ENCODE peak calls at places on chromosomes 7 and 10, in six cellular contexts. One of them, this sample, is unnamed. For H3K79me2, H3K4me1 and H3K27me3, the result is how much of the 10 kb centered on the place peaks cover.

GRCh38 chr10:73183882-73184281 is 16.0 kb downstream of the FAM149B1 start:
- DNase-seq in GM12878: no peak
- DNase-seq in fibroblast of lung: peak
- DNase-seq in GM23248: peak
- DNase-seq in hepatocyte: no peak
- DNase-seq in SK-N-SH: no peak
- DNase-seq in this sample: peak

GRCh38 chr10:122181055-122181732 is 89.9 kb upstream of the BTBD16 start:
- DNase-seq in GM12878: no peak
- DNase-seq in fibroblast of lung: peak
- DNase-seq in GM23248: peak
- DNase-seq in hepatocyte: no peak
- DNase-seq in SK-N-SH: no peak
- DNase-seq in this sample: no peak

GRCh38 chr10:9331583-9332008 is 1277.1 kb downstream of the GATA3 start:
- DNase-seq in GM12878: no peak
- DNase-seq in fibroblast of lung: peak
- DNase-seq in GM23248: peak
- DNase-seq in hepatocyte: peak
- DNase-seq in SK-N-SH: peak
- DNase-seq in this sample: peak

GRCh38 chr7:130322615-130323014 is 22.0 kb upstream of the CPA5 start:
- DNase-seq in GM12878: no peak
- DNase-seq in fibroblast of lung: no peak
- DNase-seq in GM23248: no peak
- DNase-seq in hepatocyte: no peak
- DNase-seq in SK-N-SH: no peak
- DNase-seq in this sample: no peak

GRCh38 chr7:134669388-134669787 is 22.7 kb downstream of the BPGM start:
- DNase-seq in GM12878: no peak
- DNase-seq in fibroblast of lung: no peak
- DNase-seq in GM23248: no peak
- DNase-seq in hepatocyte: no peak
- DNase-seq in SK-N-SH: no peak
- DNase-seq in this sample: no peak

GRCh38 chr7:106283831-106284515 is 810 bp downstream of the NAMPT start:
- DNase-seq in GM12878: no peak
- DNase-seq in fibroblast of lung: peak
- DNase-seq in GM23248: peak
- DNase-seq in hepatocyte: peak
- DNase-seq in SK-N-SH: no peak
- DNase-seq in this sample: peak

GRCh38 chr7:101302641-101303101 is 18.9 kb downstream of the IFT22 start:
- DNase-seq in GM12878: no peak
- DNase-seq in fibroblast of lung: no peak
- DNase-seq in GM23248: no peak
- DNase-seq in hepatocyte: peak
- DNase-seq in SK-N-SH: peak
- DNase-seq in this sample: no peak

GRCh38 chr7:140512317-140513000 is 33.2 kb upstream of the MKRN1 start:
- DNase-seq in GM12878: no peak
- DNase-seq in fibroblast of lung: no peak
- DNase-seq in GM23248: peak
- DNase-seq in hepatocyte: peak
- DNase-seq in SK-N-SH: peak
- DNase-seq in this sample: no peak

GRCh38 chr7:41911792-41912191 is 208.9 kb upstream of the INHBA start:
- DNase-seq in GM12878: no peak
- DNase-seq in fibroblast of lung: peak
- DNase-seq in GM23248: peak
- DNase-seq in hepatocyte: no peak
- DNase-seq in SK-N-SH: no peak
- DNase-seq in this sample: peak

GRCh38 chr7:24800667-24801066 is 43.4 kb upstream of the GSDME start:
- DNase-seq in GM12878: no peak
- DNase-seq in fibroblast of lung: no peak
- DNase-seq in GM23248: no peak
- DNase-seq in hepatocyte: no peak
- DNase-seq in SK-N-SH: no peak
- DNase-seq in this sample: no peak

GRCh38 chr10:3567291-3567963 is 217.6 kb downstream of the KLF6 start:
- DNase-seq in GM12878: no peak
- DNase-seq in fibroblast of lung: no peak
- DNase-seq in GM23248: no peak
- DNase-seq in hepatocyte: no peak
- DNase-seq in SK-N-SH: no peak
- DNase-seq in this sample: peak

GRCh38 chr10:98407744-98408241 is 7.2 kb downstream of the PYROXD2 start:
- DNase-seq in GM12878: no peak
- DNase-seq in fibroblast of lung: no peak
- DNase-seq in GM23248: no peak
- DNase-seq in hepatocyte: no peak
- DNase-seq in SK-N-SH: no peak
- DNase-seq in this sample: no peak

GRCh38 chr7:44383566-44383965 is 58.2 kb upstream of the CAMK2B start:
- DNase-seq in GM12878: no peak
- DNase-seq in fibroblast of lung: peak
- DNase-seq in GM23248: peak
- DNase-seq in hepatocyte: no peak
- DNase-seq in SK-N-SH: no peak
- DNase-seq in this sample: peak

GRCh38 chr10:110304394-110304779 is 333 bp downstream of the SMNDC1 start:
- DNase-seq in GM12878: no peak
- DNase-seq in fibroblast of lung: no peak
- DNase-seq in GM23248: peak
- DNase-seq in hepatocyte: peak
- DNase-seq in SK-N-SH: no peak
- DNase-seq in this sample: peak

GRCh38 chr7:41972270-41972669 is 264.7 kb downstream of the GLI3 start:
- DNase-seq in GM12878: no peak
- DNase-seq in fibroblast of lung: no peak
- DNase-seq in GM23248: no peak
- DNase-seq in hepatocyte: no peak
- DNase-seq in SK-N-SH: no peak
- DNase-seq in this sample: no peak

GRCh38 chr7:26443761-26444160 is 152.1 kb downstream of the SNX10 start:
- DNase-seq in GM12878: no peak
- DNase-seq in fibroblast of lung: no peak
- DNase-seq in GM23248: no peak
- DNase-seq in hepatocyte: no peak
- DNase-seq in SK-N-SH: no peak
- DNase-seq in this sample: no peak

GRCh38 chr10:22321831-22322662 is 1.1 kb downstream of the BMI1 start:
- DNase-seq in GM12878: no peak
- DNase-seq in fibroblast of lung: no peak
- DNase-seq in GM23248: peak
- DNase-seq in hepatocyte: peak
- DNase-seq in SK-N-SH: peak
- DNase-seq in this sample: peak

GRCh38 chr7:68321076-68321639 is 1277.1 kb upstream of the AUTS2 start:
- DNase-seq in GM12878: no peak
- DNase-seq in fibroblast of lung: peak
- DNase-seq in GM23248: no peak
- DNase-seq in hepatocyte: peak
- DNase-seq in SK-N-SH: peak
- DNase-seq in this sample: no peak

GRCh38 chr10:102918817-102919236 is 733 bp downstream of the CNNM2 start:
- DNase-seq in GM12878: no peak
- DNase-seq in fibroblast of lung: no peak
- DNase-seq in GM23248: peak
- DNase-seq in hepatocyte: peak
- DNase-seq in SK-N-SH: no peak
- DNase-seq in this sample: peak
- H3K79me2 ChIP-seq in GM12878: under half
- H3K79me2 ChIP-seq in fibroblast of lung: under half
- H3K79me2 ChIP-seq in GM23248: under half
- H3K79me2 ChIP-seq in hepatocyte: under half
- H3K79me2 ChIP-seq in SK-N-SH: under half
- H3K79me2 ChIP-seq in this sample: under half

DNA sequence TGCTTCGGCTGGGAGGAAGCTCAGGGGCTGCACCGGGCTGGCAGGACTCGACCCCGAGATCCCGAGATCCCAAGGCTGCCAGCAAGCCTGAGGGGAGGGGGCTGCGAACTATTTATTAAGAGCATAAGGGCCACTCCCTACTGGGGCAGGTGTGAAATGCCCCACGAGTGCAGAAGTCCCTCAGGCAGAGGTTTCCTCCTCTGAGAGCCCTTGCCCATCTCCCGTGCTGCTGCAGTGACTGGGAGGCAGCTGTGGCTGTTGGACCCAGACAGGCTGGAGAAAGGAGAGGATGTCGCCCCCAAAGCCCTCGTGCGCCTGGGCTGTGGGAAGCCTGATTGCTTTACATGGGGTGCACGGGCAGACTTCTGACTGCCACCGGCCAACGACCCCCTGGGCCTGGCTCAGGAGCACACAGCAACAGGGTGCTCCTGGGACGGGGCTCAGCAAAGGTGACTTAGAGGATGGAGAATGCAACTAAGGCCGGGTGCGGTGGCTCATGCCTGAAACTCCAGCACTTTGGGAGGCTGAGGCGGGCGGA is 39.8 kb downstream of the RGS10 start:
- DNase-seq in GM12878: no peak
- DNase-seq in fibroblast of lung: no peak
- DNase-seq in GM23248: no peak
- DNase-seq in hepatocyte: no peak
- DNase-seq in SK-N-SH: no peak
- DNase-seq in this sample: peak
- H3K4me1 ChIP-seq in GM12878: under half
- H3K4me1 ChIP-seq in fibroblast of lung: under half
- H3K4me1 ChIP-seq in GM23248: under half
- H3K4me1 ChIP-seq in hepatocyte: under half
- H3K4me1 ChIP-seq in SK-N-SH: under half
- H3K4me1 ChIP-seq in this sample: under half

GRCh38 chr7:98617051-98617959 is at the start of gene NPTX2:
- DNase-seq in GM12878: no peak
- DNase-seq in fibroblast of lung: peak
- DNase-seq in GM23248: peak
- DNase-seq in hepatocyte: peak
- DNase-seq in SK-N-SH: peak
- DNase-seq in this sample: peak

GRCh38 chr7:98613601-98614425 is 3.3 kb upstream of the NPTX2 start:
- DNase-seq in GM12878: no peak
- DNase-seq in fibroblast of lung: peak
- DNase-seq in GM23248: peak
- DNase-seq in hepatocyte: peak
- DNase-seq in SK-N-SH: no peak
- DNase-seq in this sample: peak

GRCh38 chr7:98617960-98618418 is 904 bp downstream of the NPTX2 start:
- DNase-seq in GM12878: no peak
- DNase-seq in fibroblast of lung: no peak
- DNase-seq in GM23248: peak
- DNase-seq in hepatocyte: no peak
- DNase-seq in SK-N-SH: peak
- DNase-seq in this sample: no peak

GRCh38 chr7:98618786-98619185 is 1.7 kb downstream of the NPTX2 start:
- DNase-seq in GM12878: no peak
- DNase-seq in fibroblast of lung: no peak
- DNase-seq in GM23248: peak
- DNase-seq in hepatocyte: no peak
- DNase-seq in SK-N-SH: no peak
- DNase-seq in this sample: no peak

GRCh38 chr7:98616381-98617050 is 569 bp upstream of the NPTX2 start:
- DNase-seq in GM12878: no peak
- DNase-seq in fibroblast of lung: no peak
- DNase-seq in GM23248: no peak
- DNase-seq in hepatocyte: no peak
- DNase-seq in SK-N-SH: no peak
- DNase-seq in this sample: no peak
- H3K27me3 ChIP-seq in GM12878: under half
- H3K27me3 ChIP-seq in fibroblast of lung: under half
- H3K27me3 ChIP-seq in GM23248: under half
- H3K27me3 ChIP-seq in hepatocyte: half or more
- H3K27me3 ChIP-seq in SK-N-SH: under half
- H3K27me3 ChIP-seq in this sample: under half

GRCh38 chr7:131935180-131935579 is 378.8 kb upstream of the PODXL start:
- DNase-seq in GM12878: no peak
- DNase-seq in fibroblast of lung: no peak
- DNase-seq in GM23248: no peak
- DNase-seq in hepatocyte: peak
- DNase-seq in SK-N-SH: no peak
- DNase-seq in this sample: no peak
- H3K79me2 ChIP-seq in GM12878: under half
- H3K79me2 ChIP-seq in fibroblast of lung: under half
- H3K79me2 ChIP-seq in GM23248: under half
- H3K79me2 ChIP-seq in hepatocyte: under half
- H3K79me2 ChIP-seq in SK-N-SH: under half
- H3K79me2 ChIP-seq in this sample: under half